ENCODE peak calls at places on chromosomes 12 and 14, in seven cellular contexts. M is testis; F is hepatocyte; J is adrenal gland; W is CD8-positive, alpha-beta memory T cell; S is mesenchymal stem cell; G is heart left ventricle. N is an unnamed sample.
A peak's percentile ranks its signal among the peaks of the same experiment; 100 is the strongest.

GRCh38 chr12:66693901-66694513 is 15.1 kb upstream of the GRIP1 start:
- DNase-seq in M (peak; percentile 44), F (peak; percentile 85), J (peak; percentile 21), W (peak; percentile 45), S (peak; percentile 71), G (no peak), N (no peak)

GRCh38 chr14:54366726-54367707 is 29.8 kb upstream of the CDKN3 start:
- DNase-seq in M (peak; percentile 73), F (peak; percentile 80), J (no peak), W (peak; percentile 18), S (peak; percentile 89), G (peak; percentile 33), N (peak; percentile 12)

GRCh38 chr14:106209745-106210144 is 683.4 kb downstream of the TMEM121 start:
- DNase-seq in M (no peak), F (no peak), J (no peak), W (peak; percentile 54), S (no peak), G (no peak), N (peak; percentile 43)

GRCh38 chr14:57390806-57391562 is 598 bp downstream of the NAA30 start:
- DNase-seq in M (peak; percentile 38), F (peak; percentile 57), J (no peak), W (peak; percentile 61), S (peak; percentile 61), G (peak; percentile 42), N (peak; percentile 58)

GRCh38 chr14:78363008-78363407 is 192.8 kb downstream of the NRXN3 start:
- DNase-seq in M (no peak), F (no peak), J (no peak), W (no peak), S (no peak), G (no peak), N (no peak)

GRCh38 chr12:29717540-29718100 is 66.1 kb downstream of the TMTC1 start:
- DNase-seq in M (no peak), F (no peak), J (no peak), W (no peak), S (no peak), G (no peak), N (no peak)

GRCh38 chr12:22625671-22626251 is 790 bp downstream of the ETNK1 start:
- DNase-seq in M (peak; percentile 67), F (peak; percentile 59), J (peak; percentile 49), W (peak; percentile 32), S (peak; percentile 61), G (peak; percentile 37), N (peak; percentile 40)

GRCh38 chr12:121033625-121034349 is 5.3 kb downstream of the OASL start:
- DNase-seq in M (no peak), F (no peak), J (peak; percentile 29), W (peak; percentile 44), S (peak; percentile 18), G (no peak), N (peak; percentile 88)

GRCh38 chr14:90870950-90871604 is 54.8 kb upstream of the TTC7B start:
- DNase-seq in M (no peak), F (no peak), J (no peak), W (no peak), S (no peak), G (no peak), N (no peak)

GRCh38 chr12:85920324-85920947 is 46.3 kb downstream of the NTS start:
- DNase-seq in M (no peak), F (peak; percentile 21), J (no peak), W (peak; percentile 4), S (peak; percentile 26), G (no peak), N (peak; percentile 1)

GRCh38 chr12:71756054-71756675 is 1.5 kb downstream of the RAB21 start:
- DNase-seq in M (no peak), F (no peak), J (no peak), W (no peak), S (no peak), G (no peak), N (no peak)

GRCh38 chr12:3047961-3048360 is 29.2 kb upstream of the TSPAN9 start:
- DNase-seq in M (no peak), F (no peak), J (no peak), W (no peak), S (no peak), G (peak; percentile 65), N (no peak)

GRCh38 chr14:99213101-99213500 is 58.9 kb downstream of the BCL11B start:
- DNase-seq in M (no peak), F (no peak), J (no peak), W (no peak), S (no peak), G (no peak), N (no peak)

GRCh38 chr14:99216191-99216590 is 55.8 kb downstream of the BCL11B start:
- DNase-seq in M (no peak), F (no peak), J (no peak), W (no peak), S (no peak), G (no peak), N (no peak)

GRCh38 chr14:99215277-99215676 is 56.7 kb downstream of the BCL11B start:
- DNase-seq in M (no peak), F (peak; percentile 74), J (no peak), W (no peak), S (no peak), G (no peak), N (no peak)

GRCh38 chr14:99213603-99214002 is 58.4 kb downstream of the BCL11B start:
- DNase-seq in M (no peak), F (no peak), J (no peak), W (no peak), S (no peak), G (no peak), N (no peak)

DNA sequence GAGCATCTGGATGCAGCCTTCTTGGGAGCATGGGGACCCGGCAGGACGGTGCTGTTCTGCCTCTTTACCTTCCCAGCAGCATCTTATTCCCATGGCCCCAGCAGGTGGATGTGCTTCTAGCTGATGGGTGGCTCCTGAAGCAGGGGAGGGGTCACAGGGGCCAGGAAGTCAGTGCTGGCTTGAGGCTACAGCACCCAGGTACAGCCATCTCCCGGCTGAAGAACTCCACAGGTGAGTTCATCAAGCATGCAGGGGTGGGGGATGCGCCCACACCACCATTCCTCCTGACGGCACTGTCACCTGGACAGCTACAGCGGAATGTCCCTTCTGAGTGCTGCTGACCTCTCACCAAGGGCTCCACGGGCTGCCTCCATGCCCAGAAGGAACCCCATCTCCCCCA is 57.3 kb downstream of the BCL11B start:
- DNase-seq in M (no peak), F (no peak), J (no peak), W (no peak), S (no peak), G (no peak), N (no peak)
- H3K4me1 ChIP-seq in M (peaks cover 3% of the 10 kb centered on the region), F (peaks cover 17% of the 10 kb centered on the region), J (no peaks in the 10 kb centered on the region), W (peaks cover 95% of the 10 kb centered on the region), S (peaks cover 2% of the 10 kb centered on the region), G (no peaks in the 10 kb centered on the region), N (peaks cover 97% of the 10 kb centered on the region)

GRCh38 chr14:59093889-59094288 is 94.6 kb upstream of the DAAM1 start:
- DNase-seq in M (no peak), F (no peak), J (no peak), W (no peak), S (no peak), G (no peak), N (no peak)

GRCh38 chr14:59100203-59100602 is 88.3 kb upstream of the DAAM1 start:
- DNase-seq in M (no peak), F (no peak), J (no peak), W (no peak), S (no peak), G (no peak), N (no peak)

GRCh38 chr14:59097681-59098080 is 90.8 kb upstream of the DAAM1 start:
- DNase-seq in M (no peak), F (no peak), J (no peak), W (no peak), S (no peak), G (no peak), N (no peak)

GRCh38 chr14:59101441-59101840 is 87.0 kb upstream of the DAAM1 start:
- DNase-seq in M (no peak), F (no peak), J (no peak), W (no peak), S (no peak), G (no peak), N (no peak)

DNA sequence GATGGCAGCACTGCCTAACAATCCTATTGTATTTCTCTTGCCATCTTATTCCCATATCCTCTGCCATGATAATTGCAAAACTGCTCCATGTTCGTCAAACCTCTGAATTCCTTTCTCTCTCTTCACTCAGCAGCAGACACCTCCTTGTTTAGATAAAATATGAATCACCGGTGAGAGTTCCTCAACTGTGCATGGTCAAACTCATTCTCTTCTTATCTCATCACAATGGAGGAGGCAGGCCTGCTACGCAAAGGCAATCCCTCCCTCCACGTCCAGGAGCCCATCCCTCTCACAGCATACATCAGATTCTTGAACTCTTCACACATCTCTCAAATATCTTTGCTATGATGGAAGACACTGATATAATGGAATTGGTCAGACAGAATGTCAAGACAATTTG is 90.1 kb upstream of the DAAM1 start:
- DNase-seq in M (no peak), F (peak; percentile 33), J (no peak), W (no peak), S (peak; percentile 77), G (no peak), N (no peak)
- H3K27ac ChIP-seq in M (no peak overlapping the region), F (no peak overlapping the region), J (no peak overlapping the region), W (no peak overlapping the region), S (peak overlapping the region; percentile 11), G (no peak overlapping the region), N (no peak overlapping the region)

GRCh38 chr12:40141996-40142395 is 36.1 kb upstream of the SLC2A13 start:
- DNase-seq in M (no peak), F (no peak), J (no peak), W (no peak), S (no peak), G (no peak), N (no peak)
- H3K4me1 ChIP-seq in M (no peaks in the 10 kb centered on the region), F (no peaks in the 10 kb centered on the region), J (no peaks in the 10 kb centered on the region), W (no peaks in the 10 kb centered on the region), S (no peaks in the 10 kb centered on the region), G (no peaks in the 10 kb centered on the region), N (peaks cover 6% of the 10 kb centered on the region)

GRCh38 chr14:61416587-61416986 is 95.2 kb downstream of the PRKCH start:
- DNase-seq in M (no peak), F (no peak), J (no peak), W (no peak), S (no peak), G (no peak), N (no peak)
- H3K27ac ChIP-seq in M (no peak overlapping the region), F (no peak overlapping the region), J (no peak overlapping the region), W (no peak overlapping the region), S (no peak overlapping the region), G (peak overlapping the region; percentile 68), N (peak overlapping the region; percentile 11)

DNA sequence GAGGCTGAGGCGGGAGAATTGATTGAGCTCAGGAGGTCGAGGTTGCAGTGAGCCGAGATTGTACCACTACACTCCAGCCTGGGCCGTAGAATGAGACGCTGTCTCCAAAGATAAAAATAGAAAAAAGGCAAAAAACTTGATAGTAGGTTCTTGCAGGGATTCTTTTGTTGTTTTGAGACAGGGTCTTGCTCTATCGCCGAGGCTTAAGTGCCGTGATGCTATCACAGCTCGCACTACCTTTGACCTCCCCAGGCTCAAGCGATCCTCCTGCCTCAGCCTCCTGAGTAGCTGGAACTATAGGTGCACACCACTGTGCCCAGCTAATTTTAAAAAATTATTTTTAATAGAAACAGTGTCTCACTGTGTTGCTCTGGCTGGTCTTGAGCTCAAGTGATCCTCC is 4.7 kb downstream of the GOLGA5 start:
- DNase-seq in M (no peak), F (no peak), J (no peak), W (no peak), S (no peak), G (no peak), N (no peak)
- H3K4me1 ChIP-seq in M (peaks cover 41% of the 10 kb centered on the region), F (peaks cover 24% of the 10 kb centered on the region), J (peaks cover 19% of the 10 kb centered on the region), W (peaks cover 45% of the 10 kb centered on the region), S (no peaks in the 10 kb centered on the region), G (peaks cover 49% of the 10 kb centered on the region), N (peaks cover 61% of the 10 kb centered on the region)

GRCh38 chr14:68785817-68786490 is 6.9 kb downstream of the ZFP36L1 start:
- DNase-seq in M (peak; percentile 12), F (peak; percentile 71), J (no peak), W (peak; percentile 60), S (peak; percentile 81), G (peak; percentile 34), N (peak; percentile 47)
- H3K27ac ChIP-seq in M (peak overlapping the region; percentile 100), F (peak overlapping the region; percentile 99), J (no peak overlapping the region), W (peak overlapping the region; percentile 41), S (peak overlapping the region; percentile 84), G (peak overlapping the region; percentile 59), N (peak overlapping the region; percentile 58)